ENCODE peak calls at places on chromosomes 7 and 10, in five cellular contexts. M is fibroblast of the aortic adventitia, X is NCI-H1694 treated with DMSO at 0.1 percent for 48 hours, I is cardiac fibroblast, J is glomerular endothelial cell. C is an unnamed sample.

GRCh38 chr10:34650156-34650555 is 164.9 kb downstream of the PARD3 start:
- DNase-seq in M (no peak), X (no peak), I (no peak), J (no peak), C (no peak)

GRCh38 chr7:153886506-153887391 is 165.4 kb upstream of the DPP6 start:
- DNase-seq in M (no peak), X (no peak), I (no peak), J (no peak), C (no peak)

GRCh38 chr10:50807851-50808776 is 68.4 kb downstream of the ASAH2B start:
- DNase-seq in M (peak), X (no peak), I (peak), J (no peak), C (no peak)

GRCh38 chr10:34506773-34507172 is 308.3 kb downstream of the PARD3 start:
- DNase-seq in M (no peak), X (no peak), I (no peak), J (no peak), C (no peak)

GRCh38 chr10:61063035-61063434 is 119.0 kb upstream of the RHOBTB1 start:
- DNase-seq in M (peak), X (no peak), I (peak), J (no peak), C (peak)

GRCh38 chr7:79553811-79554555 is 100.5 kb upstream of the MAGI2 start:
- DNase-seq in M (peak), X (no peak), I (peak), J (no peak), C (peak)

GRCh38 chr10:28089467-28089866 is 90.6 kb upstream of the ODAD2 start:
- DNase-seq in M (peak), X (no peak), I (peak), J (peak), C (peak)

GRCh38 chr7:71237945-71238344 is 106.0 kb downstream of the GALNT17 start:
- DNase-seq in M (no peak), X (no peak), I (no peak), J (no peak), C (no peak)

GRCh38 chr7:142012825-142013506 is 17.3 kb downstream of the MGAM start:
- DNase-seq in M (peak), X (no peak), I (peak), J (no peak), C (no peak)

GRCh38 chr10:110364531-110364937 is 59.8 kb upstream of the SMNDC1 start:
- DNase-seq in M (no peak), X (no peak), I (no peak), J (no peak), C (no peak)

GRCh38 chr10:126252884-126253612 is 135.2 kb downstream of the ADAM12 start:
- DNase-seq in M (peak), X (no peak), I (peak), J (no peak), C (peak)

GRCh38 chr7:786472-787255 is 45.6 kb upstream of the SUN1 start:
- DNase-seq in M (peak), X (peak), I (peak), J (no peak), C (peak)

GRCh38 chr10:58942724-58943123 is 233.7 kb upstream of the PHYHIPL start:
- DNase-seq in M (no peak), X (no peak), I (no peak), J (no peak), C (no peak)

GRCh38 chr10:86376852-86377796 is 10.5 kb upstream of the GRID1 start:
- DNase-seq in M (peak), X (no peak), I (peak), J (no peak), C (peak)

GRCh38 chr7:106552645-106553445 is 108.1 kb downstream of the CCDC71L start:
- DNase-seq in M (no peak), X (peak), I (no peak), J (no peak), C (no peak)

C was measured in fibroblast of villous mesenchyme.